ENCODE peak calls at places on chromosomes 1 and 21, in six cellular contexts. M, I, R, T, B and J are unnamed samples.

GRCh38 chr21:18705971-18706370 is 302.4 kb upstream of the TMPRSS15 start:
- DNase-seq in M (no peak), I (no peak), R (no peak), T (no peak), B (no peak), J (no peak)

GRCh38 chr1:226479432-226479831 is 69.1 kb upstream of the STUM start:
- DNase-seq in M (no peak), I (no peak), R (no peak), T (no peak), B (no peak), J (no peak)

GRCh38 chr1:88327391-88328267 is 356.4 kb upstream of the PKN2 start:
- DNase-seq in M (peak; percentile 26), I (no peak), R (peak; percentile 84), T (no peak), B (no peak), J (no peak)

GRCh38 chr1:62389531-62389930 is 47.3 kb upstream of the USP1 start:
- DNase-seq in M (no peak), I (no peak), R (no peak), T (no peak), B (no peak), J (no peak)

GRCh38 chr1:28172690-28173150 is 3.8 kb downstream of the PTAFR start:
- DNase-seq in M (no peak), I (no peak), R (no peak), T (no peak), B (no peak), J (peak; percentile 86)

GRCh38 chr1:118148034-118148433 is 37.0 kb downstream of the SPAG17 start:
- DNase-seq in M (no peak), I (no peak), R (no peak), T (no peak), B (no peak), J (no peak)

GRCh38 chr21:33348728-33349127 is 24.0 kb downstream of the IFNAR1 start:
- DNase-seq in M (no peak), I (no peak), R (no peak), T (no peak), B (no peak), J (no peak)

GRCh38 chr1:62905309-62905708 is 121.4 kb downstream of the ATG4C start:
- DNase-seq in M (no peak), I (no peak), R (peak; percentile 12), T (no peak), B (no peak), J (no peak)